ENCODE peak calls at places on chromosomes 12 and 14, in four cellular contexts. S is brain microvascular endothelial cell, K is A673, L is body of pancreas. Z is an unnamed sample.
A peak's percentile ranks its signal among the peaks of the same experiment; 100 is the strongest.

GRCh38 chr12:108634225-108634795 is 616 bp upstream of the SELPLG start:
- DNase-seq in L (no peak), S (no peak), K (no peak), Z (no peak)

GRCh38 chr14:91413547-91414474 is 3.8 kb downstream of the CCDC88C start:
- DNase-seq in L (peak; percentile 93), K (no peak), S (no peak), Z (no peak)

GRCh38 chr14:44107156-44107555 is 399.9 kb downstream of the FSCB start:
- DNase-seq in S (no peak), K (no peak), L (no peak), Z (no peak)

GRCh38 chr14:38127356-38127755 is 80.3 kb upstream of the SSTR1 start:
- DNase-seq in L (no peak), K (no peak), S (no peak), Z (no peak)

GRCh38 chr14:49865431-49865859 is 12.9 kb upstream of the NEMF start:
- DNase-seq in L (peak; percentile 78), K (peak; percentile 70), S (peak; percentile 67), Z (peak; percentile 67)

GRCh38 chr14:59275668-59276067 is 87.2 kb downstream of the DAAM1 start:
- DNase-seq in K (peak; percentile 43), S (peak; percentile 66), L (no peak), Z (no peak)

GRCh38 chr14:56299306-56299984 is 181.2 kb downstream of the PELI2 start:
- DNase-seq in S (no peak), K (no peak), L (no peak), Z (no peak)

GRCh38 chr12:22974865-22975264 is 349.9 kb downstream of the ETNK1 start:
- DNase-seq in L (no peak), K (peak; percentile 35), S (peak; percentile 81), Z (no peak)

GRCh38 chr12:32922546-32923297 is 26.1 kb upstream of the PKP2 start:
- DNase-seq in K (no peak), S (no peak), L (no peak), Z (no peak)

GRCh38 chr12:96424601-96425000 is 24.4 kb upstream of the CDK17 start:
- DNase-seq in S (no peak), K (no peak), L (no peak), Z (no peak)

GRCh38 chr14:78848234-78848820 is 678.2 kb downstream of the NRXN3 start:
- DNase-seq in S (peak; percentile 24), K (peak; percentile 50), L (peak; percentile 21), Z (peak; percentile 8)

GRCh38 chr12:43357141-43357540 is 194.9 kb downstream of the ADAMTS20 start:
- DNase-seq in K (no peak), L (no peak), S (no peak), Z (no peak)

GRCh38 chr12:127006972-127007371 is 1260.0 kb upstream of the TMEM132C start:
- DNase-seq in L (no peak), S (no peak), K (no peak), Z (no peak)

GRCh38 chr14:100755649-100756048 is 29.0 kb downstream of the DLK1 start:
- DNase-seq in L (no peak), K (no peak), S (no peak), Z (no peak)

GRCh38 chr12:63266988-63267387 is 116.0 kb upstream of the AVPR1A start:
- DNase-seq in S (no peak), L (no peak), K (no peak), Z (no peak)

GRCh38 chr12:57816001-57816854 is 2.3 kb downstream of the AVIL start:
- DNase-seq in L (no peak), K (no peak), S (no peak), Z (no peak)

GRCh38 chr12:25052191-25053020 is 103.5 kb upstream of the BCAT1 start:
- DNase-seq in L (no peak), K (no peak), S (no peak), Z (peak; percentile 15)

GRCh38 chr12:104702565-104703139 is 245.9 kb downstream of the CHST11 start:
- DNase-seq in S (peak; percentile 57), K (no peak), L (peak; percentile 23), Z (peak; percentile 33)

GRCh38 chr12:58148405-58148804 is 207.0 kb downstream of the ATP23 start:
- DNase-seq in S (peak; percentile 83), K (peak; percentile 35), L (no peak), Z (no peak)

GRCh38 chr12:55019784-55020183 is at the start of gene NEUROD4:
- DNase-seq in L (peak; percentile 54), K (peak; percentile 5), S (peak; percentile 71), Z (peak; percentile 27)

GRCh38 chr12:81598205-81598604 is 160.9 kb downstream of the PPFIA2 start:
- DNase-seq in S (no peak), K (peak; percentile 22), L (no peak), Z (no peak)

GRCh38 chr12:13288501-13288900 is 92.0 kb downstream of the EMP1 start:
- DNase-seq in S (no peak), L (no peak), K (no peak), Z (no peak)

GRCh38 chr14:69945905-69946304 is 66.7 kb downstream of the SMOC1 start:
- DNase-seq in L (no peak), S (no peak), K (no peak), Z (no peak)

GRCh38 chr14:74244115-74244514 is 4.9 kb downstream of the VSX2 start:
- DNase-seq in K (no peak), S (no peak), L (no peak), Z (no peak)

GRCh38 chr14:58362798-58363412 is 32.8 kb upstream of the TOMM20L start:
- DNase-seq in S (no peak), K (peak; percentile 49), L (no peak), Z (no peak)

GRCh38 chr14:74507085-74507484 is 13.5 kb downstream of the ISCA2 start:
- DNase-seq in S (no peak), K (no peak), L (no peak), Z (no peak)

GRCh38 chr12:6214633-6215032 is 14.4 kb downstream of the CD9 start:
- DNase-seq in K (no peak), S (no peak), L (no peak), Z (no peak)

GRCh38 chr12:16610743-16611142 is 4.8 kb upstream of the LMO3 start:
- DNase-seq in K (peak; percentile 49), L (no peak), S (no peak), Z (no peak)

GRCh38 chr14:69280746-69281291 is 20.9 kb downstream of the GALNT16 start:
- DNase-seq in K (no peak), L (no peak), S (no peak), Z (no peak)

GRCh38 chr14:99572173-99572999 is 31.6 kb downstream of the CCDC85C start:
- DNase-seq in S (no peak), K (no peak), L (peak; percentile 34), Z (no peak)

GRCh38 chr12:89690925-89691324 is 17.7 kb downstream of the ATP2B1 start:
- DNase-seq in L (no peak), S (no peak), K (peak; percentile 22), Z (no peak)

GRCh38 chr14:58292192-58292591 is 6.2 kb upstream of the ARID4A start:
- DNase-seq in L (no peak), K (no peak), S (no peak), Z (no peak)

GRCh38 chr12:51950682-51951198 is 759 bp upstream of the ACVR1B start:
- DNase-seq in L (no peak), K (no peak), S (no peak), Z (no peak)

GRCh38 chr12:119179335-119180021 is 747 bp downstream of the HSPB8 start:
- DNase-seq in K (no peak), L (peak; percentile 64), S (peak; percentile 73), Z (peak; percentile 66)

GRCh38 chr12:109450980-109451379 is 26.1 kb downstream of the KCTD10 start:
- DNase-seq in S (no peak), L (no peak), K (no peak), Z (no peak)

DNA sequence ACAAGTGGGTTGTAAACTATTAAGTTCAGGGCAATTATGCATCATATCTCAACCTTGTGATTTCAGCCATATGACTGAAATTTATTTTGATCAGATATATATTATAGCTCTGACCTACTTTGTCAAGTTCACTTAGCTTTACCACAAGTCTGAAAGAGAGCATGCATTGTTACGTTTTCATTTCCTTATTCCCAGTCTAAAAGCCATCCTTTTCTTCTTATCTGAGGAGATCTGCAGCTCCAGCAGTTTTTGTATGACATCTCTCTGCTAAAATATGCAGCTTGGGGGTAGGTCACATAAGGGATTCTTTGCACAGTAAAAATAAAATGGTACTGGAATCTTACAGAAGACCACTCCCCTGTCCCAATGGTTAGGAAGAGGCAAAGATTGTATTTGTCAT is 1682.8 kb upstream of the FLRT2 start:
- DNase-seq in K (no peak), L (no peak), S (no peak), Z (no peak)
- H3K27me3 ChIP-seq in K (no peaks in the 10 kb centered on the region), L (no peaks in the 10 kb centered on the region), S (no peaks in the 10 kb centered on the region), Z (no peaks in the 10 kb centered on the region)

GRCh38 chr12:49332441-49332861 is 4.5 kb downstream of the C1QL4 start:
- DNase-seq in L (no peak), K (no peak), S (no peak), Z (no peak)
- H3K27me3 ChIP-seq in L (peaks cover 14% of the 10 kb centered on the region), K (no peaks in the 10 kb centered on the region), S (peaks cover 31% of the 10 kb centered on the region), Z (peaks cover 21% of the 10 kb centered on the region)

DNA sequence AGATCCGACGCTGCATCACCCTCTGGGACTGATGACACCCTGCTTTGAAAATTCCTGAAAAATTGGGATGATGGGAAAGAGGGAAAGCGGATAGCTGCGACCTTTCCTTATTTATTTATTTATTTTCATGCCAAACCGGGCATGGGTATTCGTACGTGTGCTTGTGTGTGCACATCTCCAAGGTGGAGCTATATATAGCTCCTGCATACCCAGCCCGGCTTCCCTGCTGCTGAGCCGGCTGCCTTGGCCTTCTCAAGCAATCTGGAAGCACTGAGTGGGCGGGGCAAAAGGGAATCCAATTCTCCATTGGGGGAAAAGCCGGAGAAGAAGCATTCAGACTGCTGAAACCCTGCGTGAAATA is 1.2 kb downstream of the CNTN1 start:
- DNase-seq in K (peak; percentile 55), S (no peak), L (peak; percentile 14), Z (no peak)
- H3K27me3 ChIP-seq in K (no peaks in the 10 kb centered on the region), S (peaks cover 7% of the 10 kb centered on the region), L (peaks cover 13% of the 10 kb centered on the region), Z (peaks cover 37% of the 10 kb centered on the region)

GRCh38 chr12:49347307-49348237 is 884 bp downstream of the DNAJC22 start:
- DNase-seq in S (peak; percentile 82), L (peak; percentile 93), K (peak; percentile 92), Z (peak; percentile 77)
- H3K27me3 ChIP-seq in S (peaks cover 7% of the 10 kb centered on the region), L (peaks cover 14% of the 10 kb centered on the region), K (peaks cover 14% of the 10 kb centered on the region), Z (peaks cover 77% of the 10 kb centered on the region)

DNA sequence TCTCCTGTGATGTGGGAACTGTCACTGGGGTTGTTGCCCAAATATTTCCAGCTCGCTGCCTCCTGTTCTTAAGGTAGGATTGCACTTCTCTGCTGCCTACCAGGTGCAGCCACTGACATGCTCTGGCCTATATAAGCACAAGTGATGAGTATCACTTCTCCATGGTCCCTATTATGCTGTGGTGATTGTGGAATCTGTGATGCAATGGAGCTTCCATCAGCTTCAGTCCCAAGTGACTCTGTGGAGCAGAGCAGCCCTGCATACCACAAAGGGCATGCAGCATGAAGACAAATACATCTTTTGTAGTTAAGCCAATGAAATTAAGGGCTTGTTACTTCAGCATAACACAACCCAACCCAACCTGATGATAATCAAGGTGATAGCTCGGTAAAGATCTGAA is 43.5 kb downstream of the CKAP4 start:
- DNase-seq in S (no peak), L (no peak), K (no peak), Z (no peak)
- H3K27me3 ChIP-seq in S (no peaks in the 10 kb centered on the region), L (no peaks in the 10 kb centered on the region), K (no peaks in the 10 kb centered on the region), Z (no peaks in the 10 kb centered on the region)

Z was measured in heart right ventricle.